ENCODE peak calls at places on chromosomes 11 and 22, in six cellular contexts. O is stromal cell of bone marrow, W is ELF-1, U is right atrium auricular region, A is endodermal cell, K is RPMI7951. Y is an unnamed sample.

GRCh38 chr11:75565221-75565814 is 3.3 kb downstream of the SERPINH1 start:
- DNase-seq in K (peak; percentile 97), W (peak; percentile 87), U (peak; percentile 77), O (peak; percentile 78), A (peak; percentile 67), Y (peak; percentile 80)

GRCh38 chr11:3051435-3052108 is 5.7 kb downstream of the CARS1 start:
- DNase-seq in A (no peak), U (no peak), K (no peak), O (no peak), W (peak; percentile 42), Y (no peak)

GRCh38 chr11:95829580-95830259 is 39.4 kb downstream of the CEP57 start:
- DNase-seq in U (no peak), A (no peak), W (no peak), O (no peak), K (no peak), Y (no peak)

GRCh38 chr11:128361451-128362020 is 225.8 kb downstream of the ETS1 start:
- DNase-seq in U (no peak), W (no peak), O (no peak), K (peak; percentile 62), A (no peak), Y (no peak)

GRCh38 chr22:35839811-35840739 is 122.4 kb downstream of the APOL5 start:
- DNase-seq in O (peak; percentile 95), K (peak; percentile 97), A (peak; percentile 96), W (peak; percentile 88), U (peak; percentile 89), Y (peak; percentile 96)

GRCh38 chr11:69841859-69842698 is 22.9 kb upstream of the FGF3 start:
- DNase-seq in K (peak; percentile 26), W (peak; percentile 82), U (no peak), A (peak; percentile 75), O (no peak), Y (no peak)

GRCh38 chr11:61863548-61864081 is 27.7 kb downstream of the FADS3 start:
- DNase-seq in W (no peak), U (no peak), A (no peak), K (no peak), O (no peak), Y (no peak)

GRCh38 chr11:119092880-119093665 is 8.4 kb downstream of the HMBS start:
- DNase-seq in W (peak; percentile 18), O (no peak), U (no peak), K (peak; percentile 51), A (no peak), Y (no peak)

GRCh38 chr22:27699676-27700075 is 101.9 kb downstream of the MN1 start:
- DNase-seq in O (no peak), A (no peak), U (no peak), W (no peak), K (no peak), Y (no peak)

GRCh38 chr11:103530257-103530656 is 421.0 kb downstream of the DYNC2H1 start:
- DNase-seq in K (peak; percentile 15), W (no peak), U (no peak), O (no peak), A (no peak), Y (no peak)

GRCh38 chr11:106961518-106961917 is 56.8 kb downstream of the GUCY1A2 start:
- DNase-seq in K (peak; percentile 68), U (no peak), A (no peak), W (no peak), O (peak; percentile 68), Y (peak; percentile 81)

GRCh38 chr11:134599180-134599810 is 187.3 kb upstream of the B3GAT1 start:
- DNase-seq in U (peak; percentile 18), W (no peak), O (no peak), A (peak; percentile 43), K (no peak), Y (no peak)

GRCh38 chr11:70381872-70382842 is 16.2 kb upstream of the CTTN start:
- DNase-seq in A (peak; percentile 74), O (peak; percentile 48), U (no peak), W (peak; percentile 56), K (no peak), Y (no peak)

GRCh38 chr11:62245271-62245753 is 3.3 kb downstream of the SCGB1D2 start:
- DNase-seq in O (no peak), A (peak; percentile 92), U (no peak), W (peak; percentile 82), K (peak; percentile 42), Y (peak; percentile 9)

GRCh38 chr22:48488611-48489456 is 1338.8 kb downstream of the BRD1 start:
- DNase-seq in O (no peak), A (peak; percentile 86), W (no peak), U (no peak), K (no peak), Y (no peak)

GRCh38 chr11:68146010-68146540 is 24.9 kb upstream of the CHKA start:
- DNase-seq in W (no peak), U (peak; percentile 88), O (no peak), K (peak; percentile 33), A (no peak), Y (no peak)

GRCh38 chr11:47004595-47005033 is 68.1 kb downstream of the CSTPP1 start:
- DNase-seq in A (no peak), K (peak; percentile 90), U (peak; percentile 84), W (peak; percentile 34), O (peak; percentile 97), Y (peak; percentile 95)

GRCh38 chr11:113974741-113975470 is at the start of gene HTR3A:
- DNase-seq in O (no peak), A (peak; percentile 91), U (peak; percentile 74), K (peak; percentile 31), W (peak; percentile 84), Y (no peak)

GRCh38 chr22:41028841-41029240 is 63.6 kb upstream of the EP300 start:
- DNase-seq in A (no peak), U (no peak), O (peak; percentile 80), W (no peak), K (peak; percentile 81), Y (peak; percentile 77)

GRCh38 chr11:112999518-112999917 is 38.3 kb downstream of the NCAM1 start:
- DNase-seq in U (no peak), A (no peak), K (no peak), W (no peak), O (no peak), Y (no peak)

GRCh38 chr11:16239130-16240105 is 116.9 kb downstream of the SOX6 start:
- DNase-seq in O (no peak), K (no peak), A (no peak), U (no peak), W (no peak), Y (no peak)

GRCh38 chr22:23764931-23765881 is 2.4 kb downstream of the C22orf15 start:
- DNase-seq in W (no peak), K (no peak), A (no peak), U (no peak), O (no peak), Y (no peak)

GRCh38 chr11:129313588-129314288 is 61.9 kb upstream of the BARX2 start:
- DNase-seq in K (peak; percentile 36), A (no peak), U (no peak), O (no peak), W (no peak), Y (no peak)

GRCh38 chr22:39343259-39344045 is 6.3 kb upstream of the SYNGR1 start:
- DNase-seq in U (no peak), W (peak; percentile 82), K (peak; percentile 55), O (peak; percentile 28), A (peak; percentile 92), Y (no peak)

GRCh38 chr11:20070459-20070858 is 89.8 kb downstream of the DBX1 start:
- DNase-seq in U (no peak), W (no peak), O (no peak), A (peak; percentile 8), K (no peak), Y (no peak)

GRCh38 chr11:117908261-117908895 is 20.8 kb downstream of the TMPRSS13 start:
- DNase-seq in K (no peak), U (no peak), O (no peak), A (peak; percentile 71), W (no peak), Y (no peak)

GRCh38 chr11:46247090-46247489 is 30.4 kb upstream of the CREB3L1 start:
- DNase-seq in A (no peak), O (peak; percentile 43), K (peak; percentile 88), W (no peak), U (no peak), Y (no peak)

GRCh38 chr11:95916049-95916448 is 7.9 kb downstream of the MTMR2 start:
- DNase-seq in O (no peak), K (no peak), U (no peak), A (no peak), W (no peak), Y (no peak)

GRCh38 chr22:21761086-21761485 is 25.5 kb upstream of the YPEL1 start:
- DNase-seq in W (no peak), O (no peak), K (no peak), U (no peak), A (no peak), Y (no peak)

GRCh38 chr11:110301032-110301431 is 4.6 kb upstream of the RDX start:
- DNase-seq in A (no peak), W (peak; percentile 52), K (no peak), U (no peak), O (no peak), Y (no peak)

GRCh38 chr11:120869516-120870011 is 154.3 kb upstream of the TBCEL start:
- DNase-seq in W (no peak), K (no peak), U (no peak), A (no peak), O (no peak), Y (no peak)

GRCh38 chr11:65606876-65607613 is 7.0 kb downstream of the MAP3K11 start:
- DNase-seq in K (no peak), U (peak; percentile 99), O (peak; percentile 87), A (peak; percentile 100), W (peak; percentile 100), Y (peak; percentile 86)

GRCh38 chr11:1747753-1748466 is 2.5 kb downstream of the IFITM10 start:
- DNase-seq in U (no peak), K (no peak), O (no peak), A (peak; percentile 61), W (peak; percentile 29), Y (no peak)

GRCh38 chr22:30206964-30207363 is 39.6 kb downstream of the LIF start:
- DNase-seq in U (no peak), O (peak; percentile 89), A (peak; percentile 86), K (peak; percentile 96), W (peak; percentile 75), Y (peak; percentile 86)

GRCh38 chr11:18196532-18196931 is 23.9 kb downstream of the MRGPRX4 start:
- DNase-seq in O (no peak), U (no peak), K (no peak), A (no peak), W (no peak), Y (no peak)